ENCODE peak calls at places on chromosomes 7 and 10, in eight cellular contexts. X, N, E, L, Y, I, J and W are unnamed samples.

GRCh38 chr10:47361293-47361692 is 13.1 kb downstream of the RBP3 start:
- DNase-seq in X (no peak), E (peak; percentile 36), I (peak; percentile 47), N (peak; percentile 55), L (peak; percentile 10), Y (no peak), J (no peak), W (no peak)

GRCh38 chr10:118960166-118961090 is 69.1 kb upstream of the NANOS1 start:
- DNase-seq in Y (peak; percentile 53), N (peak; percentile 73), I (no peak), X (no peak), E (no peak), J (peak; percentile 87), L (no peak), W (peak; percentile 75)

GRCh38 chr7:19099194-19099593 is 18.2 kb downstream of the TWIST1 start:
- DNase-seq in X (no peak), N (no peak), Y (no peak), E (no peak), J (no peak), L (no peak), I (no peak), W (no peak)

GRCh38 chr7:140645166-140645565 is 4.6 kb upstream of the DENND2A start:
- DNase-seq in J (no peak), X (no peak), L (no peak), I (peak; percentile 57), E (no peak), Y (no peak), N (no peak), W (peak; percentile 43)

GRCh38 chr10:101235766-101236165 is 6.5 kb upstream of the LBX1 start:
- DNase-seq in E (no peak), X (no peak), L (no peak), N (no peak), Y (no peak), J (no peak), I (no peak), W (no peak)

GRCh38 chr7:41582116-41582515 is 120.8 kb downstream of the INHBA start:
- DNase-seq in N (no peak), X (no peak), E (no peak), I (no peak), J (no peak), Y (no peak), L (no peak), W (no peak)

GRCh38 chr7:73894851-73895441 is 34.0 kb downstream of the TMEM270 start:
- DNase-seq in I (peak; percentile 95), E (no peak), Y (peak; percentile 86), J (peak; percentile 65), X (peak; percentile 76), L (no peak), N (no peak), W (peak; percentile 62)

GRCh38 chr7:158395780-158396214 is 191.8 kb downstream of the PTPRN2 start:
- DNase-seq in X (no peak), I (no peak), J (no peak), L (no peak), Y (no peak), E (no peak), N (no peak), W (no peak)

GRCh38 chr10:44978570-44979280 is at the start of gene DEPP1:
- DNase-seq in J (peak; percentile 96), L (peak; percentile 95), X (peak; percentile 92), E (peak; percentile 90), I (peak; percentile 56), N (peak; percentile 97), Y (peak; percentile 90), W (peak; percentile 94)

GRCh38 chr7:151838861-151839381 is 38.0 kb downstream of the PRKAG2 start:
- DNase-seq in E (no peak), L (no peak), J (no peak), Y (no peak), N (no peak), I (no peak), X (peak; percentile 46), W (no peak)

GRCh38 chr7:34066968-34067367 is 161.6 kb downstream of the BMPER start:
- DNase-seq in J (no peak), X (no peak), Y (no peak), N (no peak), L (no peak), E (no peak), I (no peak), W (no peak)

GRCh38 chr10:54469587-54470323 is 331.3 kb downstream of the PCDH15 start:
- DNase-seq in N (no peak), Y (no peak), E (no peak), I (no peak), X (no peak), L (no peak), J (no peak), W (no peak)

GRCh38 chr10:71740069-71740468 is 20.5 kb upstream of the C10orf105 start:
- DNase-seq in E (no peak), N (peak; percentile 71), X (no peak), J (no peak), L (no peak), I (peak; percentile 70), Y (no peak), W (no peak)

GRCh38 chr7:105779856-105780815 is 96.3 kb downstream of the ATXN7L1 start:
- DNase-seq in I (no peak), E (no peak), L (no peak), Y (no peak), J (no peak), N (no peak), X (no peak), W (no peak)

GRCh38 chr7:144386741-144387140 is 16.8 kb downstream of the NOBOX start:
- DNase-seq in I (no peak), L (no peak), N (no peak), Y (no peak), E (no peak), J (no peak), X (no peak), W (no peak)

GRCh38 chr10:79149662-79150443 is 81.1 kb downstream of the ZMIZ1 start:
- DNase-seq in L (no peak), I (peak; percentile 94), E (peak; percentile 48), J (peak; percentile 77), N (peak; percentile 62), X (peak; percentile 87), Y (peak; percentile 81), W (peak; percentile 71)

GRCh38 chr10:92656266-92656961 is 33.3 kb upstream of the HHEX start:
- DNase-seq in I (no peak), E (no peak), J (no peak), L (no peak), N (no peak), Y (no peak), X (no peak), W (no peak)

GRCh38 chr10:121823993-121824463 is 103.8 kb downstream of the ATE1 start:
- DNase-seq in N (no peak), X (no peak), L (peak; percentile 44), J (no peak), Y (no peak), I (peak; percentile 4), E (peak; percentile 36), W (no peak)

GRCh38 chr7:117889611-117890010 is 16.4 kb upstream of the CTTNBP2 start:
- DNase-seq in X (no peak), L (no peak), E (no peak), Y (no peak), I (no peak), N (no peak), J (no peak), W (no peak)

GRCh38 chr10:75408911-75409885 is 7.6 kb upstream of the ZNF503 start:
- DNase-seq in L (no peak), X (peak; percentile 82), N (peak; percentile 78), E (no peak), I (peak; percentile 92), J (no peak), Y (no peak), W (peak; percentile 87)
- TF ChIP-seq POLR2A in L (no peak), X (no peak), N (no peak), E (no peak), I (peak; percentile 27), J (no peak), Y (no peak), W (peak; percentile 37)

DNA sequence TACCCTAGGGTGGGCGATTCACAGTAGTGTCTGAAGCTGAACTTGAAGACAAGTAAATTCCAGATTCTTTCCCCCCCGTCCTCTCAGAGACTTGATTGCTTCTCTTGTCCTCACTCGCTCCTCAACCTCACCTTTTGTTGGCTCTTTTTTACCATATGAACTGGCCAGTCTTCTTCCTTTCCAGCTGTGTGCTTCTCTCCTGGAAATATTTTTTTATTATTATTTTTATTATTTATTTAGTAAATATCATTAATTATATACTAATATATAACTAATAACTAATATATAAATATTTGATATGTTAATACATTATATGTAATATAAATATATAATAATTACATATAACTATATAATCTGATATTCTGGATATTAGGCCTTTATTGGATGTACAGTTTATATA is 484.3 kb downstream of the GALNT17 start:
- DNase-seq in J (no peak), X (no peak), I (no peak), E (no peak), N (no peak), L (no peak), Y (no peak), W (no peak)
- TF ChIP-seq POLR2A in J (no peak), X (no peak), I (no peak), E (no peak), N (no peak), L (no peak), Y (no peak), W (no peak)

DNA sequence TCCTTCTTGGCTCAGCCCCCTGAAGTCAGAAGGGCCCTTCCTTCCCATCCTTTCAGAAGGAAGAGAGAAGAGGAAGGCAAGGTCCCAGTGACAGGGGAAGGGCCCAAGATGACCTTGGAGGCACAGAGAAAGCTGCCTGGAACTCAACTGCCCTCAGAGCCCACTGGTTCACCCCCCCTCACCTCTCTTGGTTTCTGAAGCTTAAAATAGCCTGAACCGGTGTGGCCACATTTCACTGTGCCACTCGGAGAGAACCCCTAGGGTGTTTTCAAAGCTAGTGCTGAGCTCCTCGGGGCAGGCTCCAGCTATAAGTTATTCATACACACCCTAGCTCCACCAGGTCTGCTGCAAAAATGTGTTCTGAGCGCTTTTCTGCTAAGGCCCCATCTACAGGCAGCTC is 60.9 kb upstream of the ADRB1 start:
- DNase-seq in L (no peak), E (no peak), J (peak; percentile 70), N (no peak), Y (no peak), I (no peak), X (no peak), W (no peak)
- TF ChIP-seq POLR2A in L (no peak), E (no peak), J (no peak), N (no peak), Y (no peak), I (no peak), X (no peak), W (no peak)

GRCh38 chr10:80411681-80412230 is 3.4 kb downstream of the PRXL2A start:
- DNase-seq in J (no peak), L (no peak), I (no peak), N (peak; percentile 80), E (no peak), Y (no peak), X (no peak), W (no peak)

GRCh38 chr10:80414126-80414898 is 6.0 kb downstream of the PRXL2A start:
- DNase-seq in I (no peak), Y (no peak), N (no peak), L (peak; percentile 73), J (no peak), X (no peak), E (no peak), W (no peak)

GRCh38 chr10:80411267-80411668 is 2.9 kb downstream of the PRXL2A start:
- DNase-seq in N (no peak), J (no peak), Y (no peak), I (no peak), L (peak; percentile 72), E (no peak), X (no peak), W (peak; percentile 71)

GRCh38 chr10:80412521-80412920 is 4.2 kb downstream of the PRXL2A start:
- DNase-seq in J (no peak), Y (no peak), L (no peak), E (no peak), X (no peak), N (no peak), I (no peak), W (no peak)

GRCh38 chr10:80413152-80413996 is 5.0 kb downstream of the PRXL2A start:
- DNase-seq in L (no peak), X (no peak), J (no peak), I (no peak), N (no peak), E (no peak), Y (no peak), W (no peak)
- TF ChIP-seq POLR2A in L (no peak), X (no peak), J (no peak), I (no peak), N (no peak), E (no peak), Y (no peak), W (no peak)